ENCODE peak calls at places on chromosomes 5 and 9, in four cellular contexts. X is mesendoderm, Q is H9, U is H1. Y is an unnamed sample.

GRCh38 chr9:69715096-69715495 is 42.9 kb upstream of the APBA1 start:
- DNase-seq in Q (no peak), X (no peak), U (no peak), Y (no peak)

GRCh38 chr9:123696476-123696875 is 233.4 kb downstream of the DENND1A start:
- DNase-seq in X (no peak), U (no peak), Q (no peak), Y (no peak)

GRCh38 chr5:26864061-26864460 is 174.3 kb downstream of the CDH9 start:
- DNase-seq in X (no peak), Q (no peak), U (no peak), Y (no peak)

GRCh38 chr5:18397393-18397792 is 763.1 kb downstream of the TAF11L14 start:
- DNase-seq in U (no peak), Q (no peak), X (no peak), Y (no peak)

GRCh38 chr9:36632892-36633291 is 60.2 kb downstream of the MELK start:
- DNase-seq in X (peak), U (no peak), Q (no peak), Y (no peak)

GRCh38 chr5:95448836-95449235 is 57.7 kb downstream of the FAM81B start:
- DNase-seq in Q (no peak), U (no peak), X (no peak), Y (peak)

GRCh38 chr9:118522093-118523028 is 818.2 kb downstream of the TLR4 start:
- DNase-seq in X (peak), Q (peak), U (peak), Y (peak)

GRCh38 chr9:131942076-131942720 is 137.5 kb downstream of the MED27 start:
- DNase-seq in U (no peak), Q (no peak), X (no peak), Y (no peak)

GRCh38 chr5:179795049-179795862 is 1.5 kb downstream of the LTC4S start:
- DNase-seq in Q (peak), X (peak), U (no peak), Y (no peak)

GRCh38 chr5:132387649-132388117 is 18.2 kb downstream of the SLC22A5 start:
- DNase-seq in U (no peak), X (peak), Q (no peak), Y (no peak)

GRCh38 chr9:95458666-95459065 is 58.1 kb downstream of the PTCH1 start:
- DNase-seq in Q (no peak), X (no peak), U (no peak), Y (no peak)

GRCh38 chr5:167244583-167244982 is 1046.9 kb upstream of the WWC1 start:
- DNase-seq in X (peak), Q (peak), U (peak), Y (peak)

GRCh38 chr5:147507480-147508126 is 2.3 kb downstream of the DPYSL3 start:
- DNase-seq in Q (no peak), X (peak), U (no peak), Y (no peak)

GRCh38 chr9:90054810-90055209 is 450.0 kb downstream of the GADD45G start:
- DNase-seq in Q (no peak), U (no peak), X (no peak), Y (no peak)

GRCh38 chr9:113398796-113399195 is 2.3 kb downstream of the ALAD start:
- DNase-seq in U (no peak), Q (no peak), X (no peak), Y (no peak)

GRCh38 chr9:114910541-114910940 is 19.9 kb downstream of the TNFSF8 start:
- DNase-seq in X (no peak), Q (no peak), U (no peak), Y (no peak)

DNA sequence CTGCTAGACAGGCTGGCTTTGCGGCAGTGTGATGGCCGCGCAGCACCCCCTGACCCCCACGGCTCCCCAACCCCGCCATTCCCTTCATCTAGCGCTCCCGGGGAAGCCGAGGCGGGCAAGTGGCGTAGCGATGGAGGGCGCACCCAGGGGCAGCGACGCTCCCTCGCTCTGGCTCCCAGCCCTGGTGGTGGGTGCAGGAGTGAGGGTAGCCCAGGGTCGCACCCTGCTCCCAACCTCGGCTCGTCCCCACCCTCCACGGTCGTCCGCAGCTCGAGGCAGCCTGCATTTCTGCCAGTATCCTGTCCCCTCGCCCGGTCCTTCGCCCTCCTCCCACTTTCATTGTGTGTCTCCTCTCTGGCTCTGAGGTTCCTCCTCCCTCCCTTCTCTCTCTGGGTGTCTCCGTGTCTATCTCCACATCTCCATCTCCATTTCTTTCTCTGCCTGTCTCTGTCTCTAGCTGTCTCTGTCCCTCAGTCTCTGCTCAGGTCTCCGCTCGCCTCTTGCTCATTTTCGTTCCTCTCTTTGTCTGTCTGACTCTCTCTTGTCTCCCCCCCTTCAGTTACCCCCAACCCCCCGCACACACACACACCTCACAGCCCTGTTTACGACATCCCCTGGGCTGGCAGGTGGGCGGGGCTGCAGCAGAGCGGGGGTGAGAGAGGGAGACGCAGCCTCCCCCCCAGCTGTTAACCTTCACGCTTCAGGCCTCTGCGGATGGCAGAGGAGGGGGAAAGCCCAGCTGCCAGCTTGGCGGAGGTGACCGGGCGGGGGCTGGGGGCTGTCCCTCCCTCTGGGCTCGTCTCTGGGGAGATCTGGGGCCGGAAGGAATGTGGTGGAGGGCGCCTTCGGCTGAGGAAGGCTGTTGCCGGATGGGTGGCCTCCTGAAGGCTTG is 48.7 kb upstream of the PSD2 start:
- DNase-seq in Q (peak), X (peak), U (no peak), Y (no peak)
- H4K8ac ChIP-seq in Q (no peak), X (no peak), U (peak), Y (peak)

DNA sequence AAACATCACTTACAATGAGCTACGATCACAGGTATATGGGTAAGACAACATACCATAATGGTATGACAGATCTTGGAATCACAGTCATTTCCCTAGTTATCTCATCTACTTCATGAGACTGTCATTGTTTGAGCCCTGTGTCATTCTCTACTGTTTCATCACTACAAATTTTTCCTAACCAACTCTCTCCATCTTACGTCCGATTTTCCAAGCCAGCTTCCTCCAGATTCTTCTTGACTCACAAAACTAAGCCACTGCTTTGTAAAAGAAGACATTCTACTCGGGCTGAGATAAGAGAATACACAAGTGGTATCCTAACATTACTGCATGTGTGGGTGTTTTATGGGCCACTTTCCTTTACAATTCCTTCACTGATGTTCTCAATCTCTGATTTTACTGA is 49.6 kb downstream of the SERINC5 start:
- DNase-seq in Q (no peak), X (peak), U (no peak), Y (no peak)
- H4K8ac ChIP-seq in Q (no peak), X (no peak), U (no peak), Y (no peak)

DNA sequence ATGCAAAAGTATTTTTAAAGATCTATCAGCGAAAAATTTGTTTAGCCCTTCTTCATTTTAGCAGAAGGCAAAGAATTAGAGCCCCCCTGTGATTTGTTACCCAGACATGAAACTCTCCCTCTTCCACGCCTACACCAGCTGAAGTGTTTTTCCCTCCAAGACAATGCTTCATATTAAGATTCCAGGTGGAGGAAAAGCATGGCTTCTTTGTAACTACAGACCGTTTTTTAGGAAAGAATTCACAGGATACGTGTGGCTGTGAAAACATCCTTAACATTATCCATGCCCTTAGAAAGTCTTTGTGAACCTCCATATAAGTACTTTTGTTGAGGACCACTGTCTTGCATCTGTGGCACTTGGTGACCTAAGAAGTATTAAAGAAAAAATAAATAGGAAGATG is 121.8 kb upstream of the MTAP start:
- DNase-seq in Q (no peak), X (no peak), U (no peak), Y (no peak)
- H4K8ac ChIP-seq in Q (no peak), X (no peak), U (no peak), Y (no peak)

DNA sequence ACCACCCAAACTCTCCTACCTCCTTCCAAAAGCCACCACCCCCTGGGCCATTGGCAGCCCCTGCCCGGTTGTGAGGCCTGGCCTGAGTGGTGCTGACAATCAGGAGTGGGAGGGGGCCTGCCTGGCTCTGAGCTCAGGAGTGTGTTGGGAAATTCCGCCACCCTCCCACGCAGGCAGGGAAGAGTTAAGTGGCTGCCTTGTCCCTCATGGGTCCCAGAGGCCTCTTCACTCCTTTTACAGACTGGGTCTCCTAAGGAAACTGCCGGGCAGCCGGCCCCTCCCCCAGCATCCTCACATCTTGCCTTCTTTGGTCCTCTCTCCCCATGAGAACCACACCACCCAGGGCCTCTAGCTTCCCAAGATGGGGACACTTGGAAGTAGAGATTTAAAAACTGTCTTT is 47.3 kb downstream of the PPARGC1B start:
- DNase-seq in X (peak), U (no peak), Q (no peak), Y (no peak)
- H4K8ac ChIP-seq in X (no peak), U (no peak), Q (no peak), Y (no peak)

Y was measured in neuronal stem cell.